ENCODE peak calls at places on chromosomes 7 and 10, in six cellular contexts. A is HepG2, W is body of pancreas, B is IMR-90, E is esophagus muscularis mucosa, V is transverse colon. O is an unnamed sample.

GRCh38 chr7:143462045-143462444 is 15.6 kb upstream of the TAS2R41 start:
- DNase-seq in A (no peak), B (no peak), V (no peak), E (no peak), W (no peak), O (no peak)

GRCh38 chr7:76356823-76357222 is 2.0 kb downstream of the YWHAG start:
- DNase-seq in V (peak), W (peak), A (no peak), E (no peak), B (peak), O (no peak)

GRCh38 chr10:114053946-114054345 is 10.3 kb downstream of the ADRB1 start:
- DNase-seq in V (no peak), B (no peak), W (no peak), A (no peak), E (no peak), O (no peak)

GRCh38 chr10:108544500-108545120 is 1378.7 kb downstream of the XPNPEP1 start:
- DNase-seq in E (no peak), A (peak), B (peak), W (peak), V (peak), O (peak)

GRCh38 chr10:86267286-86268195 is 99.1 kb downstream of the GRID1 start:
- DNase-seq in E (no peak), B (no peak), W (peak), V (no peak), A (no peak), O (peak)

GRCh38 chr7:47453093-47454056 is 128.5 kb downstream of the TNS3 start:
- DNase-seq in B (peak), A (no peak), W (peak), E (no peak), V (peak), O (peak)

GRCh38 chr10:28180654-28181053 is 122.2 kb downstream of the MPP7 start:
- DNase-seq in V (no peak), W (no peak), B (peak), E (no peak), A (peak), O (no peak)

GRCh38 chr10:78761241-78761825 is 307.4 kb upstream of the ZMIZ1 start:
- DNase-seq in W (no peak), B (no peak), V (no peak), E (no peak), A (no peak), O (no peak)

GRCh38 chr10:14554091-14554842 is 220.4 kb downstream of the FAM107B start:
- DNase-seq in B (no peak), E (no peak), A (no peak), W (peak), V (peak), O (no peak)

GRCh38 chr7:92158660-92159575 is 20.0 kb downstream of the LRRD1 start:
- DNase-seq in W (no peak), B (peak), V (no peak), E (no peak), A (no peak), O (no peak)

DNA sequence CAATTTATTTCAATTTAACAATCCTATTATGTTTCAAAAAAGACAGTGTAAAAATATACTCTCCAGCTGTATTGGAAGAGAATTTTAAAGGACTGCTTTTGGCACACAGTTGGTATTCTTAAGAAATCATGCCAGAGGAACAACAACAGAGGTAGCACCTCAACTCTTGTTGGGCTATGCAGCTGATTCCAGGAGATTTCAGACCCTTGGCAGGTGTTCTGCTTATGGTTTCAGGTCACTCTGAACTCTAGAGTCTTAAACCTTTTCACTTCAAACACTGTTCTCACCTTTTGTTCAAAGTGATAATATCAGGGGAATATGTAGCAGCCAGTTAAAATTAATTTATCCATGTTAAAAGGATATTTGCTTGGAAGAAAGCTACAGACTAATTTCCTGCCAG is 160.1 kb downstream of the PFKFB3 start:
- DNase-seq in B (no peak), A (no peak), W (no peak), E (no peak), V (no peak), O (no peak)
- H3K27ac ChIP-seq in B (no peak), A (no peak), W (no peak), E (no peak), V (no peak), O (no peak)

GRCh38 chr7:144584741-144585140 is 181.2 kb upstream of the NOBOX start:
- DNase-seq in V (no peak), B (no peak), E (no peak), W (no peak), A (no peak), O (no peak)
- TF ChIP-seq POLR2A in V (no peak), B (no peak), E (no peak), W (no peak), A (no peak), O (no peak)

DNA sequence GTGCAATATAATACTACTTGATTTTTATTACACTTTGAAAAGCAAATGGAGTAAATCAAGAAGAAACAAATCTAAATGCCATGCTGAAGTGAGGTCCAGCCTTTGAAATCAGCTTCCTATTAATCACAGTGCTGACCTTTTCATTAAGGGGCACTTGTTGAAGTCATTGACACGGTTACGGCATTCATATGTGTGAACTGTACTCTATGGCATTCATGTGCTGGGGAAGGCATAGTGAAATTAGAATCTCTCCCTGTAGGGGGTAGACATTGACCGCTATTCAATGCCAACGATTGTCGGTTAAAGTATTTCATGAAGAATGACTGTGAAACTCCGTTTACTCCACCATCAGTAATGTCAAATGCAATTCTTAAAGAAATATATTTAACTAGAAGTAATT is 296.1 kb upstream of the SEMA3A start:
- DNase-seq in E (no peak), W (no peak), B (no peak), A (no peak), V (no peak), O (no peak)
- H3K4me3 ChIP-seq in E (no peak), W (no peak), B (no peak), A (no peak), V (no peak), O (no peak)

DNA sequence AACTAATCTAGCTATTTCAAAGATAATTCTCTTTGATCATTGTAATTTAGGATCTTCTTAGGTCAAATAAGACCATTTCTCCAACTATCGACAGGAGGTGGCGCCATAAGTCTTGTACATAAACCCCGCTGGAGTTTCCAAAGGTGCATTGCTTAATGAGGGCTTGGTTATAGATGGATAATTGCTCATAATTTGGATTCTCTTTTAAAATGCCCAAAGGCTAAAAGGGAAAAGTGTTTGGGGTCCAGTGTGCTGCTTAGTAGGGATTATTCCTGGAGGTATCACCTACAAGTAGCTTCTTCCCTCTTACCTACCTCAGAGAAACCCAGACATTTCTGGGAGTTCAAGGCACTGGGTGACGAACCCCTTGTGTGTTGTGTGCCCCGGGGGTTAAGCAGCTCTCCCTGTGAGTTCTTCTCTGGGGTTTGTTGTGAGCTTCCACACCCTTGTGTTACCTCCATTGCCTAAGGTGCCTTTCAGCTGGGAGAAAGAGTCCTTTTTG is 75.2 kb downstream of the PAXIP1 start:
- DNase-seq in V (peak), W (peak), E (no peak), B (peak), A (peak), O (peak)
- H3K27ac ChIP-seq in V (peak), W (peak), E (peak), B (peak), A (peak), O (peak)

GRCh38 chr10:46096909-46097575 is 51.0 kb upstream of the MSMB start:
- DNase-seq in E (peak), B (no peak), W (no peak), A (peak), V (no peak), O (no peak)
- TF ChIP-seq POLR2A in E (no peak), B (no peak), W (no peak), A (peak), V (no peak), O (no peak)